ENCODE peak calls at places on chromosomes 6 and 20, in five cellular contexts. One of them, this sample, is unnamed.
A peak's percentile ranks its signal among the peaks of the same experiment; 100 is the strongest.

GRCh38 chr20:51889466-51889865 is 87.1 kb upstream of the SALL4 start:
- DNase-seq in MCF 10A: no peak
- DNase-seq in tibial nerve: no peak
- DNase-seq in H9: no peak
- DNase-seq in AG10803: no peak
- DNase-seq in this sample: no peak

GRCh38 chr6:124633655-124634054 is 328.6 kb upstream of the RNF217 start:
- DNase-seq in MCF 10A: no peak
- DNase-seq in tibial nerve: no peak
- DNase-seq in H9: no peak
- DNase-seq in AG10803: no peak
- DNase-seq in this sample: no peak

GRCh38 chr6:55826941-55827340 is 48.4 kb downstream of the BMP5 start:
- DNase-seq in MCF 10A: no peak
- DNase-seq in tibial nerve: no peak
- DNase-seq in H9: no peak
- DNase-seq in AG10803: no peak
- DNase-seq in this sample: no peak

GRCh38 chr6:112044856-112045255 is 9.0 kb upstream of the CCN6 start:
- DNase-seq in MCF 10A: peak; percentile 18
- DNase-seq in tibial nerve: no peak
- DNase-seq in H9: no peak
- DNase-seq in AG10803: peak; percentile 99
- DNase-seq in this sample: no peak

GRCh38 chr20:5109276-5109675 is 10.5 kb downstream of the PCNA start:
- DNase-seq in MCF 10A: no peak
- DNase-seq in tibial nerve: no peak
- DNase-seq in H9: no peak
- DNase-seq in AG10803: no peak
- DNase-seq in this sample: no peak

GRCh38 chr6:108157234-108157971 is 8.4 kb upstream of the NR2E1 start:
- DNase-seq in MCF 10A: no peak
- DNase-seq in tibial nerve: no peak
- DNase-seq in H9: peak; percentile 39
- DNase-seq in AG10803: no peak
- DNase-seq in this sample: no peak

GRCh38 chr6:126228001-126228791 is 111.7 kb upstream of the CENPW start:
- DNase-seq in MCF 10A: no peak
- DNase-seq in tibial nerve: no peak
- DNase-seq in H9: no peak
- DNase-seq in AG10803: no peak
- DNase-seq in this sample: no peak

GRCh38 chr20:58710481-58711265 is 18.1 kb downstream of the NPEPL1 start:
- DNase-seq in MCF 10A: no peak
- DNase-seq in tibial nerve: peak; percentile 3
- DNase-seq in H9: peak; percentile 25
- DNase-seq in AG10803: no peak
- DNase-seq in this sample: no peak

GRCh38 chr6:132569170-132569569 is 952 bp upstream of the TAAR6 start:
- DNase-seq in MCF 10A: no peak
- DNase-seq in tibial nerve: no peak
- DNase-seq in H9: no peak
- DNase-seq in AG10803: no peak
- DNase-seq in this sample: no peak

GRCh38 chr6:16694789-16695188 is 66.5 kb downstream of the ATXN1 start:
- DNase-seq in MCF 10A: no peak
- DNase-seq in tibial nerve: no peak
- DNase-seq in H9: no peak
- DNase-seq in AG10803: no peak
- DNase-seq in this sample: no peak

GRCh38 chr6:115485400-115485799 is 575.3 kb downstream of the FRK start:
- DNase-seq in MCF 10A: no peak
- DNase-seq in tibial nerve: no peak
- DNase-seq in H9: no peak
- DNase-seq in AG10803: no peak
- DNase-seq in this sample: no peak

GRCh38 chr6:151757506-151757955 is 50.0 kb upstream of the ESR1 start:
- DNase-seq in MCF 10A: no peak
- DNase-seq in tibial nerve: no peak
- DNase-seq in H9: no peak
- DNase-seq in AG10803: no peak
- DNase-seq in this sample: no peak

GRCh38 chr20:25399038-25399430 is 8.4 kb upstream of the ABHD12 start:
- DNase-seq in MCF 10A: peak; percentile 76
- DNase-seq in tibial nerve: peak; percentile 81
- DNase-seq in H9: peak; percentile 43
- DNase-seq in AG10803: peak; percentile 79
- DNase-seq in this sample: no peak

GRCh38 chr20:59404749-59405148 is 104.3 kb downstream of the EDN3 start:
- DNase-seq in MCF 10A: no peak
- DNase-seq in tibial nerve: no peak
- DNase-seq in H9: no peak
- DNase-seq in AG10803: no peak
- DNase-seq in this sample: no peak

GRCh38 chr6:39791311-39791710 is 865 bp upstream of the DAAM2 start:
- DNase-seq in MCF 10A: peak; percentile 9
- DNase-seq in tibial nerve: no peak
- DNase-seq in H9: no peak
- DNase-seq in AG10803: peak; percentile 49
- DNase-seq in this sample: no peak

GRCh38 chr6:56637640-56638039 is 5.0 kb downstream of the DST start:
- DNase-seq in MCF 10A: peak; percentile 77
- DNase-seq in tibial nerve: peak; percentile 64
- DNase-seq in H9: no peak
- DNase-seq in AG10803: peak; percentile 82
- DNase-seq in this sample: no peak

GRCh38 chr6:161135695-161136591 is 137.9 kb downstream of the AGPAT4 start:
- DNase-seq in MCF 10A: no peak
- DNase-seq in tibial nerve: no peak
- DNase-seq in H9: no peak
- DNase-seq in AG10803: no peak
- DNase-seq in this sample: no peak

GRCh38 chr20:10646886-10647420 is 26.8 kb downstream of the JAG1 start:
- DNase-seq in MCF 10A: no peak
- DNase-seq in tibial nerve: no peak
- DNase-seq in H9: no peak
- DNase-seq in AG10803: no peak
- DNase-seq in this sample: no peak
- TF ChIP-seq CTCF in MCF 10A: no peak
- TF ChIP-seq CTCF in tibial nerve: no peak
- TF ChIP-seq CTCF in H9: no peak
- TF ChIP-seq CTCF in AG10803: no peak
- TF ChIP-seq CTCF in this sample: no peak

DNA sequence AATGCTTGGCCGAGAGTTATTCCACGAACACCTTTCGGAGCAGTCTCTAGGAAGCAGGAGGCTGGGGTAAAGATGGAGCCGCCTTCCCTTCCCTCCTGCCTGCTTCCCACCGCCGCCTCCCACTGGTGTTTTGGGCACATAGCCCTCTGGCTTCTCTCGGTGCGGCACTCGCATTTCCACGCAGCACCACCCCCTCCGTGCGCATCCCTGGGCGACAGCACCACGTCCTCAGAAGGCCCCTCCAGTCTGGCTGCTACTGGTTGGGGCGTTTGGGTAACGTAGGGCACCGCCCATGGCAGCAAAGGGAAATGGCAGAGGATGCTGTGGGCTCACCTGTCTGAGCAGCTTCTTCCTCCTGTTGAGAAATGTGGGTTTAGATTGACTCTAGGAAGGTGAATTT is 2.4 kb downstream of the COL20A1 start:
- DNase-seq in MCF 10A: no peak
- DNase-seq in tibial nerve: no peak
- DNase-seq in H9: no peak
- DNase-seq in AG10803: no peak
- DNase-seq in this sample: no peak
- TF ChIP-seq CTCF in MCF 10A: no peak
- TF ChIP-seq CTCF in tibial nerve: no peak
- TF ChIP-seq CTCF in H9: no peak
- TF ChIP-seq CTCF in AG10803: no peak
- TF ChIP-seq CTCF in this sample: no peak

GRCh38 chr6:7691021-7691420 is 34.9 kb upstream of the BMP6 start:
- DNase-seq in MCF 10A: no peak
- DNase-seq in tibial nerve: no peak
- DNase-seq in H9: no peak
- DNase-seq in AG10803: no peak
- DNase-seq in this sample: no peak
- TF ChIP-seq CTCF in MCF 10A: no peak
- TF ChIP-seq CTCF in tibial nerve: no peak
- TF ChIP-seq CTCF in H9: no peak
- TF ChIP-seq CTCF in AG10803: no peak
- TF ChIP-seq CTCF in this sample: no peak

GRCh38 chr20:48721324-48722001 is 106.3 kb downstream of the PREX1 start:
- DNase-seq in MCF 10A: no peak
- DNase-seq in tibial nerve: no peak
- DNase-seq in H9: no peak
- DNase-seq in AG10803: no peak
- DNase-seq in this sample: no peak
- TF ChIP-seq CTCF in MCF 10A: no peak
- TF ChIP-seq CTCF in tibial nerve: no peak
- TF ChIP-seq CTCF in H9: no peak
- TF ChIP-seq CTCF in AG10803: no peak
- TF ChIP-seq CTCF in this sample: no peak

GRCh38 chr6:142746524-142746923 is 198.5 kb downstream of the HIVEP2 start:
- DNase-seq in MCF 10A: peak; percentile 40
- DNase-seq in tibial nerve: no peak
- DNase-seq in H9: peak; percentile 63
- DNase-seq in AG10803: no peak
- DNase-seq in this sample: no peak
- TF ChIP-seq CTCF in MCF 10A: peak; percentile 19
- TF ChIP-seq CTCF in tibial nerve: peak; percentile 33
- TF ChIP-seq CTCF in H9: peak; percentile 74
- TF ChIP-seq CTCF in AG10803: no peak
- TF ChIP-seq CTCF in this sample: no peak

DNA sequence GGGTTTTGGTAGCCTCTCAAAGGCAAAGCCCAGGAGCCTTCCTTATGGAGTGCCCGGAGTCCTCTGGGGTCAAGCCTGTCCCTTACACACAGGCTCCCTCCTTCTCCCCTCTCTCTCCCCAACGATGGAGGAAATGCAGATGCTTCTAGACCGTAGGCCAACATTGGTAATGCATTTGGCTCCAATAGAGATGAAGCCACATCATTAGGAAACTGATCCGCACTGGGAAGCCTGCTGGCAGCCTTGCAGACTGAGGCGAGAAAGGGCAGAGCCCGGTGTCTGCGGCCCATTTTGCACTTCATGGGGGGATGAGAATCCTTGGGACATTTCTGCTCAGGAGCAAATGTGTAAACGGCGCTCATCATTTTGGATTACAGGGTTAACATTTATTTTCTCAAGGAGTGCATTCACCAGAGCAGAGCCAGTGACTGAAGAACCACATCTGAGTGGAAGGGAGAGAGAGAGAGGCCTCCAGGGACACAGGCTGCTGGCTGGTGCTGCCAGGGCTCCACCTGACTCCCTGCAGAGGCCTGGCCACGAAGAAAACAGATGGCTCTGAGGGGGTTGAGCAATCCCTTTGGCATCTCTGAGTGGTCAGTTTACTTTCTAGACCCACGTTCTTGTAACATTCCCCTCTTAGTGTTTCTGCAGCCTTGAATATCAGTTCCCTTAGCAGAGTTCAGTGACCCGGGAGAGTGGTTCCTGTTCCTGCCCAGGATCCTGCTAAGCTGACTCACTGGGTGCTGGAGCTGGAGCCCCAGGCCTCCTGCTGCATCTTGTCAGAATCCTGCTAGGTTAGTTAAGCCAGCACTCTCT is 4.4 kb upstream of the CST3 start:
- DNase-seq in MCF 10A: peak; percentile 58
- DNase-seq in tibial nerve: peak; percentile 43
- DNase-seq in H9: no peak
- DNase-seq in AG10803: peak; percentile 85
- DNase-seq in this sample: no peak
- TF ChIP-seq CTCF in MCF 10A: no peak
- TF ChIP-seq CTCF in tibial nerve: no peak
- TF ChIP-seq CTCF in H9: no peak
- TF ChIP-seq CTCF in AG10803: no peak
- TF ChIP-seq CTCF in this sample: no peak